ENCODE peak calls at places on chromosomes 16 and 17, in eight cellular contexts. F is stomach, U is left ventricle myocardium inferior, Y is upper lobe of right lung, J is tibial nerve, C is HFFc6, Q is heart left ventricle, O is A549. K is an unnamed sample.

GRCh38 chr16:66406534-66407368 is 20.3 kb upstream of the BEAN1 start:
- DNase-seq in Y (peak), C (peak), Q (peak), O (peak), F (peak), U (peak), J (peak), K (no peak)

GRCh38 chr16:2150418-2151187 is 2.2 kb downstream of the RAB26 start:
- DNase-seq in U (no peak), Y (no peak), C (no peak), J (no peak), F (peak), O (peak), Q (no peak), K (no peak)

GRCh38 chr16:61814716-61815347 is 221.4 kb downstream of the CDH8 start:
- DNase-seq in U (no peak), J (no peak), C (no peak), Q (no peak), F (no peak), Y (no peak), O (no peak), K (no peak)

GRCh38 chr16:10738231-10739077 is 5.2 kb upstream of the NUBP1 start:
- DNase-seq in Y (no peak), F (peak), U (peak), J (peak), O (peak), C (peak), Q (peak), K (peak)

GRCh38 chr16:70746708-70747424 is 54.1 kb downstream of the VAC14 start:
- DNase-seq in Q (peak), O (peak), Y (peak), J (peak), F (peak), U (peak), C (peak), K (no peak)

GRCh38 chr16:57950382-57950781 is 20.5 kb downstream of the CNGB1 start:
- DNase-seq in Q (no peak), F (no peak), J (no peak), Y (no peak), C (no peak), U (no peak), O (no peak), K (no peak)

GRCh38 chr17:37116802-37117201 is 168.0 kb downstream of the AATF start:
- DNase-seq in C (no peak), F (no peak), U (no peak), O (no peak), J (no peak), Y (no peak), Q (no peak), K (no peak)

GRCh38 chr17:48058393-48059124 is 10.4 kb downstream of the NFE2L1 start:
- DNase-seq in F (no peak), Y (no peak), C (no peak), Q (no peak), U (no peak), J (no peak), O (no peak), K (no peak)

GRCh38 chr16:75294773-75295172 is 43.3 kb upstream of the BCAR1 start:
- DNase-seq in U (no peak), F (no peak), C (no peak), O (no peak), Q (no peak), Y (no peak), J (no peak), K (no peak)

GRCh38 chr17:27797390-27798091 is 2.8 kb downstream of the NOS2 start:
- DNase-seq in J (no peak), Q (no peak), C (no peak), F (no peak), Y (no peak), U (no peak), O (no peak), K (no peak)
- TF ChIP-seq CTCF in J (no peak), Q (no peak), C (peak), F (no peak), Y (no peak), U (no peak), O (no peak), K (peak)

GRCh38 chr17:1110844-1111598 is 68.8 kb downstream of the ABR start:
- DNase-seq in F (no peak), C (peak), Y (peak), Q (peak), J (peak), U (peak), O (peak), K (no peak)

GRCh38 chr17:1108560-1108809 is 71.3 kb downstream of the ABR start:
- DNase-seq in Y (no peak), J (no peak), F (no peak), U (no peak), Q (peak), C (no peak), O (no peak), K (no peak)

GRCh38 chr17:1110524-1110843 is 69.3 kb downstream of the ABR start:
- DNase-seq in Q (no peak), C (no peak), J (no peak), Y (no peak), O (no peak), U (no peak), F (no peak), K (no peak)

GRCh38 chr17:1108810-1109605 is 70.8 kb downstream of the ABR start:
- DNase-seq in Q (peak), U (peak), F (peak), C (peak), Y (peak), J (peak), O (peak), K (no peak)

DNA sequence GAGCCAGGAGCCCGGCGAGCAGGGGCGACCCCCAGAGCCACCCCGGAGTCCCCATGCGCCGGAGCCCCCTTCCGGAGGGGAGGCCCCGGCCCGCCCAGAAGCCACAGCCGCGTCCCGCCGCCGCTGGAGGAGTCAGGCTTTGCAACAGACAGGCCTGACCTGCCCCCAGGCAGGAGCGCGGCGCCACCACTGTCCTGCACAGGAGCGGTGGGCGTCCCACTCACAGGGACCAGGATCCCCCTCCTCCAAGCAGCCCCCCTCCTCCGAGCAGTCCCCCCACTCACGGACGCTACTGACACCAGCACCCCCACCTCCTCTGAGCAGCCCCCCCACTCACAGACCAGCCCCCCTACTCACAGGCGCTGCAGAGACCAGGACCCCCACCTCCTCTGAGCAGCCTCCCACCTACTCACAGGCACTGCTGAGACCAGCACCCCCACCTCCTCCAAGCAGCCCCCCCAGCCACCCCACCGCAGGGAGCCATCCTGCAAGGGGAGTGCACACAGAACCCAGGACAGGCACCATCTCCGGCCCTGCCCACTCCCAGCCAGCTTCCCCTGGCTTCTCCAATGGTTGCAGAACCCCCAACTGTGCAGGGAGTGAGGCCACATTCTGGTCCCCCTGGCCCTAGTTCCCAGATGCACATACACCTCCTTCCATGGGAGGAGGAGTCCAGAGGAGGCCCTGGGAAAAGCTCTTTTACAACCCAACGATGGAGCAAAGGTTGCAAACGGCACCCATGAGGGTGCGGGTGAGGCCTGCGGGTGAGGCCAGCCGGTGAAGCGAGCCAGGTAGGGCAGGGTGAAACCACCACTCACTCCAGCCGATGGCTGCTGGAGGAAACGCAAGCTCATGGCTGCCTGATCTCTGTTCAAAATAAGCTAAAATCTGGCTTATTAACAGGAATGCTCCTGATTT is 69.9 kb downstream of the ABR start:
- DNase-seq in O (peak), J (no peak), U (no peak), Q (peak), C (peak), F (peak), Y (peak), K (no peak)
- TF ChIP-seq CTCF in O (no peak), J (no peak), U (peak), Q (peak), C (no peak), F (no peak), Y (no peak), K (no peak)

GRCh38 chr17:81189670-81190530 is 23.9 kb upstream of the AATK start:
- DNase-seq in O (peak), J (no peak), F (no peak), Q (peak), Y (no peak), U (no peak), C (no peak), K (no peak)
- TF ChIP-seq CTCF in O (peak), J (peak), F (no peak), Q (no peak), Y (no peak), U (peak), C (no peak), K (no peak)

DNA sequence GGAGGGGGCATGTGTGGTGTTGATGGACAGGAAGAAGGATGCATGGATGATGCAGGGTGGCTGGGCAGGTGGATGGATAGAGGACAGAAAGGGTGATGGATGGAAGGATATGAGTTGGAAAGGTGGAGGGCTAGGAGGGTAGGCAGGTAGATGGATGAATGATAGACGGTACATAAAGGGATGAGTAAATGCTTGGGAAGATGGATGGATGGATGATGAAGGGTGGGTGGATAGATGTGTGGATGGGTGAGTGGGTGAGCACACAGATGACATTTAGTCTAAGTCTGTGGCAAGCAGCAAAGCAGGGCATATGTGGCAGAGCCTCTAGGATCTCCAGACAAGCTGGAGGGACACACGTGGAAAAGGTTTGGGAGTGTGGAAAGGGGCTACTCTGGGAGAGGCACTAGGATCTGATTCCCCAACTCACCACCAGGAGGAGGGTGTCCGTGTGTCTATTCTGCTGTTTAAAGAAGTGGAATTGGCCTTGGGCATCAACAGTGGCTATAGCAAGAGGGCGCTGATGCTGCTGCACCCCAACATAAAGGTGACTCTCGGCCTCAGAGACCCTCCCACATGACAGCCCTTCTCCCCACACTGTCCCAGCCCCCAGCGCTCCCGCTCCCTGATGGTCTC is 8.2 kb downstream of the PLD2 start:
- DNase-seq in Q (no peak), Y (no peak), O (no peak), J (no peak), C (peak), F (no peak), U (no peak), K (no peak)
- TF ChIP-seq CTCF in Q (no peak), Y (no peak), O (no peak), J (no peak), C (peak), F (no peak), U (no peak), K (peak)

K was measured in GM12864.